ENCODE peak calls at places on chromosomes 4 and X, in five cellular contexts. One of them, this sample, is unnamed.

GRCh38 chr4:103129174-103129573 is 29.5 kb upstream of the BDH2 start:
- DNase-seq in gastrocnemius medialis: no peak
- DNase-seq in HCT116: no peak
- DNase-seq in stomach: no peak
- DNase-seq in prostate gland: no peak
- DNase-seq in this sample: no peak

GRCh38 chr4:82428526-82428968 is 1.7 kb downstream of the HNRNPDL start:
- DNase-seq in gastrocnemius medialis: no peak
- DNase-seq in HCT116: no peak
- DNase-seq in stomach: no peak
- DNase-seq in prostate gland: no peak
- DNase-seq in this sample: no peak

GRCh38 chr4:98672583-98673281 is 14.3 kb upstream of the TSPAN5 start:
- DNase-seq in gastrocnemius medialis: no peak
- DNase-seq in HCT116: no peak
- DNase-seq in stomach: no peak
- DNase-seq in prostate gland: no peak
- DNase-seq in this sample: no peak

GRCh38 chrX:21770631-21771321 is 12.9 kb upstream of the SMPX start:
- DNase-seq in gastrocnemius medialis: no peak
- DNase-seq in HCT116: peak; percentile 45
- DNase-seq in stomach: no peak
- DNase-seq in prostate gland: no peak
- DNase-seq in this sample: no peak

GRCh38 chrX:138765061-138765460 is 53.5 kb upstream of the FGF13 start:
- DNase-seq in gastrocnemius medialis: no peak
- DNase-seq in HCT116: no peak
- DNase-seq in stomach: no peak
- DNase-seq in prostate gland: no peak
- DNase-seq in this sample: no peak

GRCh38 chr4:17921451-17921850 is 100.1 kb downstream of the LCORL start:
- DNase-seq in gastrocnemius medialis: no peak
- DNase-seq in HCT116: no peak
- DNase-seq in stomach: no peak
- DNase-seq in prostate gland: no peak
- DNase-seq in this sample: no peak

GRCh38 chr4:7328162-7328912 is 106.4 kb downstream of the PSAPL1 start:
- DNase-seq in gastrocnemius medialis: no peak
- DNase-seq in HCT116: no peak
- DNase-seq in stomach: no peak
- DNase-seq in prostate gland: no peak
- DNase-seq in this sample: no peak

GRCh38 chr4:24912252-24913098 is at the start of gene CCDC149:
- DNase-seq in gastrocnemius medialis: peak; percentile 21
- DNase-seq in HCT116: peak; percentile 56
- DNase-seq in stomach: peak; percentile 89
- DNase-seq in prostate gland: peak; percentile 88
- DNase-seq in this sample: peak; percentile 89

GRCh38 chrX:72705814-72706213 is 8.3 kb downstream of the PHKA1 start:
- DNase-seq in gastrocnemius medialis: no peak
- DNase-seq in HCT116: no peak
- DNase-seq in stomach: no peak
- DNase-seq in prostate gland: no peak
- DNase-seq in this sample: no peak

GRCh38 chrX:143664302-143664701 is 28.4 kb upstream of the SLITRK4 start:
- DNase-seq in gastrocnemius medialis: no peak
- DNase-seq in HCT116: no peak
- DNase-seq in stomach: no peak
- DNase-seq in prostate gland: no peak
- DNase-seq in this sample: no peak

GRCh38 chr4:151669990-151670389 is 90.8 kb downstream of the GATB start:
- DNase-seq in gastrocnemius medialis: no peak
- DNase-seq in HCT116: no peak
- DNase-seq in stomach: no peak
- DNase-seq in prostate gland: no peak
- DNase-seq in this sample: no peak

GRCh38 chrX:155857561-155857960 is 23.6 kb upstream of the VAMP7 start:
- DNase-seq in gastrocnemius medialis: no peak
- DNase-seq in HCT116: no peak
- DNase-seq in stomach: no peak
- DNase-seq in prostate gland: no peak
- DNase-seq in this sample: no peak
- TF ChIP-seq CTCF in gastrocnemius medialis: no peak
- TF ChIP-seq CTCF in HCT116: peak; percentile 54
- TF ChIP-seq CTCF in stomach: no peak
- TF ChIP-seq CTCF in prostate gland: no peak
- TF ChIP-seq CTCF in this sample: no peak

GRCh38 chr4:173367946-173368345 is 2.8 kb upstream of the SAP30 start:
- DNase-seq in gastrocnemius medialis: no peak
- DNase-seq in HCT116: no peak
- DNase-seq in stomach: no peak
- DNase-seq in prostate gland: no peak
- DNase-seq in this sample: no peak

GRCh38 chr4:173370130-173370476 is 651 bp upstream of the SAP30 start:
- DNase-seq in gastrocnemius medialis: peak; percentile 38
- DNase-seq in HCT116: no peak
- DNase-seq in stomach: no peak
- DNase-seq in prostate gland: no peak
- DNase-seq in this sample: peak; percentile 94

GRCh38 chr4:173374588-173374987 is 3.8 kb downstream of the SAP30 start:
- DNase-seq in gastrocnemius medialis: no peak
- DNase-seq in HCT116: no peak
- DNase-seq in stomach: no peak
- DNase-seq in prostate gland: no peak
- DNase-seq in this sample: no peak

GRCh38 chr4:173370477-173371291 is at the start of gene SAP30:
- DNase-seq in gastrocnemius medialis: peak; percentile 99
- DNase-seq in HCT116: peak; percentile 94
- DNase-seq in stomach: peak; percentile 98
- DNase-seq in prostate gland: peak; percentile 98
- DNase-seq in this sample: peak; percentile 98

DNA sequence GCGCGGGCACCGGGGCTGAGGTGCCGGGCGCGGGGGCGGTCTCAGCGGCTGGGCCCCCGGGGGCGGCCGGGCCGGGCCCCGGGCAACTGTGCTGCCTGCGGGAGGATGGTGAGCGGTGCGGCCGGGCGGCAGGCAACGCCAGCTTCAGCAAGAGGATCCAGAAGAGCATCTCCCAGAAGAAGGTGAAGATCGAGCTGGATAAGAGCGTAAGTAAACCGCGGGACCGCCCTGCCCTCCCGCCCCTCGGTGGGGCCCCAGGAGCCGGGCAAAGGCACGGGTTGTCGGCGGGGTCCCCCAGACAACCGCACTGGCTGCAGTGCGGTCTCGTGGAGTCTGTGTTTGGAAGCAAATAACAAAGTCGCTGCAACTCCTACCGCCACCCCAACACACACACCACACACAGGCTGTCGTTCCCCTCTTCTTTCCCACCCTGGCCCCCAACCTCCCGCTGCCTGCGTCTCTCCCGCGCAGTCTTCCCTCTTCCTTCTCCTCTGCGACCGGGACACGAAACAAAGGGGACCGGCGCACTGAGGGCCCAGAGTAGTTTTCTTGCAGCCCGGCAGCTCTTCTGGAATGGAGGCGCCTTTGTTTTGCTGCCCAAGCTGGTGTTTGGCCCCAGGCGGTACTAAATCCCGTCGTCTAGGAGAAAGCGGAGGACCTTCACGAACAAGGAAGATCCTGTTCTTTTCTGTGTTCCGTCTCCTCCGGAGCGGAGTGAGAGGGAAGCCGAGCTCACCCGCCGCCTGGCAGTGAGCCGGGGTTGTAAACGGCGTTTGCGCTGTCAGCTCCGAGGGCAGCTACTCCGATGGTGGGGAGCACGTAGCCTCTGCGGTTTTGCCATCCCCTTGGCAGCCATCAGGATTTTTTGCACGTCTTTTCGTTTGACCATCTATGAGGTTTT is 788 bp downstream of the SAP30 start:
- DNase-seq in gastrocnemius medialis: peak; percentile 53
- DNase-seq in HCT116: no peak
- DNase-seq in stomach: peak; percentile 73
- DNase-seq in prostate gland: peak; percentile 71
- DNase-seq in this sample: peak; percentile 94
- TF ChIP-seq POLR2A in gastrocnemius medialis: peak; percentile 26
- TF ChIP-seq POLR2A in HCT116: no peak
- TF ChIP-seq POLR2A in stomach: no peak
- TF ChIP-seq POLR2A in prostate gland: peak; percentile 36
- TF ChIP-seq POLR2A in this sample: no peak

GRCh38 chrX:51614353-51614752 is 4.4 kb downstream of the CENPVL3 start:
- DNase-seq in gastrocnemius medialis: no peak
- DNase-seq in HCT116: peak; percentile 6
- DNase-seq in stomach: no peak
- DNase-seq in prostate gland: no peak
- DNase-seq in this sample: no peak
- TF ChIP-seq CTCF in gastrocnemius medialis: peak; percentile 28
- TF ChIP-seq CTCF in HCT116: peak; percentile 71
- TF ChIP-seq CTCF in stomach: peak; percentile 12
- TF ChIP-seq CTCF in prostate gland: peak; percentile 30
- TF ChIP-seq CTCF in this sample: no peak

GRCh38 chrX:1492421-1493012 is 39.8 kb upstream of the ASMTL start:
- DNase-seq in gastrocnemius medialis: no peak
- DNase-seq in HCT116: no peak
- DNase-seq in stomach: no peak
- DNase-seq in prostate gland: no peak
- DNase-seq in this sample: peak; percentile 75
- TF ChIP-seq POLR2A in gastrocnemius medialis: no peak
- TF ChIP-seq POLR2A in HCT116: no peak
- TF ChIP-seq POLR2A in stomach: no peak
- TF ChIP-seq POLR2A in prostate gland: no peak
- TF ChIP-seq POLR2A in this sample: no peak

GRCh38 chr4:159900562-159900961 is 797.7 kb downstream of the RAPGEF2 start:
- DNase-seq in gastrocnemius medialis: no peak
- DNase-seq in HCT116: no peak
- DNase-seq in stomach: no peak
- DNase-seq in prostate gland: no peak
- DNase-seq in this sample: no peak
- TF ChIP-seq CTCF in gastrocnemius medialis: no peak
- TF ChIP-seq CTCF in HCT116: no peak
- TF ChIP-seq CTCF in stomach: no peak
- TF ChIP-seq CTCF in prostate gland: no peak
- TF ChIP-seq CTCF in this sample: no peak

GRCh38 chrX:101394372-101394771 is 3.6 kb downstream of the RPL36A start:
- DNase-seq in gastrocnemius medialis: no peak
- DNase-seq in HCT116: no peak
- DNase-seq in stomach: no peak
- DNase-seq in prostate gland: no peak
- DNase-seq in this sample: no peak

GRCh38 chrX:101390664-101391525 is at the start of gene RPL36A:
- DNase-seq in gastrocnemius medialis: peak; percentile 71
- DNase-seq in HCT116: peak; percentile 78
- DNase-seq in stomach: peak; percentile 89
- DNase-seq in prostate gland: peak; percentile 77
- DNase-seq in this sample: peak; percentile 97

GRCh38 chrX:101395789-101396188 is 5.0 kb downstream of the RPL36A start:
- DNase-seq in gastrocnemius medialis: no peak
- DNase-seq in HCT116: no peak
- DNase-seq in stomach: no peak
- DNase-seq in prostate gland: no peak
- DNase-seq in this sample: no peak

GRCh38 chrX:101391831-101392230 is 1.0 kb downstream of the RPL36A start:
- DNase-seq in gastrocnemius medialis: no peak
- DNase-seq in HCT116: no peak
- DNase-seq in stomach: no peak
- DNase-seq in prostate gland: no peak
- DNase-seq in this sample: no peak

GRCh38 chrX:101393530-101394305 is 2.9 kb downstream of the RPL36A start:
- DNase-seq in gastrocnemius medialis: no peak
- DNase-seq in HCT116: no peak
- DNase-seq in stomach: no peak
- DNase-seq in prostate gland: no peak
- DNase-seq in this sample: no peak
- TF ChIP-seq POLR2A in gastrocnemius medialis: no peak
- TF ChIP-seq POLR2A in HCT116: no peak
- TF ChIP-seq POLR2A in stomach: no peak
- TF ChIP-seq POLR2A in prostate gland: no peak
- TF ChIP-seq POLR2A in this sample: no peak

DNA sequence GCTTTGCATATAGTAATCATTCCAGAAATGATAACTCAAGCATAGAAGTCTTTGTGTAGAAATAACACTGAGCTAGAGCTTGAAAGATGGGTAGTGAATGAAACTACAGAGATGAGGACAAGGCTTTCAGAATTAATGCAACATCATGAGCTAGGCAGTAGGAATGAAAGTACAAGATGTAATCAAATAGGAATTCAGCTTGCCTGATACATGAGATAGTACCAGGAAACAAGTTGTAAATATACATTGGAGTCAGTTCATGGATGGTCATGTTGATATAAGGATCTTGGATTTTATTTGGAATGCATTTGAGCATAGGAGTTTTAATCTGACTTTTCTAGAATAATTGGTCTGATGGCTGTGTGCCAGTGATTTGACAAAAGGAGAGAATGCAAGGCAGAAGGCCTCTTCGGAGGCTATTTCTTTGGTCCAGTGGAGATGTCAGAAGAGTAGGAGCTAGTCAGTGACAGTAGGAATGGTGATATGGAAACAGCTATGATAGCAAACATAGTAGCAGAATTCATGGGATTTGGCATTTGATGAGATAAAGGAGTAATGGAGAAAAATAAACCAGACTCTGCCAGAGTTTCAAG is 206.4 kb upstream of the PACRGL start:
- DNase-seq in gastrocnemius medialis: no peak
- DNase-seq in HCT116: no peak
- DNase-seq in stomach: no peak
- DNase-seq in prostate gland: no peak
- DNase-seq in this sample: no peak
- TF ChIP-seq CTCF in gastrocnemius medialis: no peak
- TF ChIP-seq CTCF in HCT116: no peak
- TF ChIP-seq CTCF in stomach: no peak
- TF ChIP-seq CTCF in prostate gland: no peak
- TF ChIP-seq CTCF in this sample: no peak